ENCODE peak calls at places on chromosome 5, in six cellular contexts. T, F, Z, R, U and S are unnamed samples.

GRCh38 chr5:175534070-175534932 is 55.9 kb downstream of the SFXN1 start:
- DNase-seq in T (peak), F (peak), Z (peak), R (peak), U (peak), S (peak)

GRCh38 chr5:160030631-160031377 is 21.9 kb downstream of the TTC1 start:
- DNase-seq in T (no peak), F (no peak), Z (no peak), R (peak), U (no peak), S (no peak)

GRCh38 chr5:8845316-8845715 is 700.6 kb downstream of the SEMA5A start:
- DNase-seq in T (no peak), F (no peak), Z (no peak), R (no peak), U (no peak), S (no peak)

GRCh38 chr5:165757756-165758155 is 2252.3 kb downstream of the MAT2B start:
- DNase-seq in T (no peak), F (no peak), Z (no peak), R (no peak), U (no peak), S (no peak)

GRCh38 chr5:147949711-147950573 is 43.6 kb upstream of the C5orf46 start:
- DNase-seq in T (no peak), F (no peak), Z (peak), R (peak), U (no peak), S (peak)

GRCh38 chr5:79193643-79194042 is 42.3 kb upstream of the JMY start:
- DNase-seq in T (no peak), F (no peak), Z (no peak), R (no peak), U (no peak), S (no peak)

GRCh38 chr5:173623296-173623771 is 6.9 kb upstream of the BOD1 start:
- DNase-seq in T (no peak), F (no peak), Z (no peak), R (no peak), U (no peak), S (no peak)

GRCh38 chr5:148107608-148108007 is 43.8 kb downstream of the SPINK5 start:
- DNase-seq in T (no peak), F (no peak), Z (no peak), R (no peak), U (no peak), S (no peak)

GRCh38 chr5:163533229-163533628 is 27.8 kb downstream of the MAT2B start:
- DNase-seq in T (no peak), F (no peak), Z (no peak), R (peak), U (no peak), S (no peak)

GRCh38 chr5:169279125-169279524 is 21.8 kb downstream of the SLIT3 start:
- DNase-seq in T (no peak), F (no peak), Z (peak), R (no peak), U (no peak), S (no peak)

GRCh38 chr5:73783823-73784222 is 157.8 kb downstream of the ARHGEF28 start:
- DNase-seq in T (no peak), F (no peak), Z (no peak), R (no peak), U (no peak), S (no peak)

GRCh38 chr5:32403760-32404159 is 40.8 kb downstream of the ZFR start:
- DNase-seq in T (no peak), F (no peak), Z (no peak), R (no peak), U (no peak), S (no peak)

GRCh38 chr5:68329554-68329953 is 114.0 kb downstream of the PIK3R1 start:
- DNase-seq in T (no peak), F (no peak), Z (no peak), R (no peak), U (no peak), S (no peak)

GRCh38 chr5:96794757-96795156 is 13.0 kb downstream of the ERAP1 start:
- DNase-seq in T (no peak), F (peak), Z (no peak), R (no peak), U (no peak), S (no peak)

GRCh38 chr5:166992874-166993722 is 1298.3 kb upstream of the WWC1 start:
- DNase-seq in T (no peak), F (no peak), Z (no peak), R (no peak), U (no peak), S (no peak)

GRCh38 chr5:147661576-147661975 is 121.0 kb downstream of the JAKMIP2 start:
- DNase-seq in T (no peak), F (no peak), Z (no peak), R (no peak), U (no peak), S (no peak)

GRCh38 chr5:177419045-177419444 is 7.4 kb upstream of the GRK6 start:
- DNase-seq in T (no peak), F (no peak), Z (no peak), R (no peak), U (no peak), S (no peak)

GRCh38 chr5:102678267-102679058 is 76.6 kb upstream of the PAM start:
- DNase-seq in T (no peak), F (no peak), Z (no peak), R (no peak), U (no peak), S (no peak)

GRCh38 chr5:20340123-20340522 is 352.1 kb upstream of the CDH18 start:
- DNase-seq in T (no peak), F (no peak), Z (no peak), R (no peak), U (no peak), S (no peak)

GRCh38 chr5:115850771-115851416 is 9.2 kb downstream of the AP3S1 start:
- DNase-seq in T (no peak), F (no peak), Z (no peak), R (no peak), U (no peak), S (no peak)

GRCh38 chr5:138969323-138970013 is 94.3 kb upstream of the LRRTM2 start:
- DNase-seq in T (peak), F (no peak), Z (no peak), R (peak), U (no peak), S (no peak)

GRCh38 chr5:159883522-159883950 is 32.7 kb upstream of the ADRA1B start:
- DNase-seq in T (no peak), F (no peak), Z (no peak), R (no peak), U (no peak), S (no peak)